ENCODE peak calls at places on chromosomes 2 and 18, in six cellular contexts. V, O, F, L, G and N are unnamed samples.

GRCh38 chr18:42114310-42114943 is 159.4 kb downstream of the PIK3C3 start:
- DNase-seq in L (peak), G (peak), F (peak), O (peak), V (peak), N (peak)

GRCh38 chr2:80074321-80074720 is 230.2 kb downstream of the LRRTM1 start:
- DNase-seq in F (no peak), G (no peak), O (no peak), L (no peak), V (no peak), N (no peak)

GRCh38 chr2:229715895-229716507 is 1.6 kb upstream of the DNER start:
- DNase-seq in O (peak), F (peak), V (peak), G (peak), L (no peak), N (peak)

GRCh38 chr2:28408764-28409599 is 16.3 kb downstream of the FOSL2 start:
- DNase-seq in F (peak), L (peak), O (no peak), V (no peak), G (no peak), N (no peak)

GRCh38 chr18:11980555-11981382 is 538 bp upstream of the IMPA2 start:
- DNase-seq in O (peak), G (peak), V (peak), L (peak), F (peak), N (peak)

GRCh38 chr2:174574657-174575056 is 22.9 kb downstream of the WIPF1 start:
- DNase-seq in L (no peak), G (no peak), F (no peak), O (no peak), V (no peak), N (no peak)

GRCh38 chr2:62822549-62822948 is 117.0 kb downstream of the EHBP1 start:
- DNase-seq in F (no peak), O (no peak), L (no peak), G (no peak), V (no peak), N (no peak)

GRCh38 chr2:24881158-24881557 is 38.9 kb downstream of the ADCY3 start:
- DNase-seq in V (no peak), G (no peak), L (no peak), F (no peak), O (no peak), N (no peak)

GRCh38 chr2:70949086-70949485 is 13.4 kb downstream of the ATP6V1B1 start:
- DNase-seq in G (no peak), O (no peak), F (no peak), L (no peak), V (no peak), N (no peak)

GRCh38 chr2:206918258-206918657 is 21.1 kb upstream of the CPO start:
- DNase-seq in V (no peak), O (no peak), F (no peak), G (no peak), L (no peak), N (peak)

GRCh38 chr2:176193048-176193447 is 4.6 kb downstream of the HOXD1 start:
- DNase-seq in G (no peak), F (no peak), O (no peak), L (no peak), V (no peak), N (no peak)

GRCh38 chr2:197707316-197708213 is 2.4 kb downstream of the MARS2 start:
- DNase-seq in O (no peak), F (peak), V (peak), G (no peak), L (peak), N (peak)

DNA sequence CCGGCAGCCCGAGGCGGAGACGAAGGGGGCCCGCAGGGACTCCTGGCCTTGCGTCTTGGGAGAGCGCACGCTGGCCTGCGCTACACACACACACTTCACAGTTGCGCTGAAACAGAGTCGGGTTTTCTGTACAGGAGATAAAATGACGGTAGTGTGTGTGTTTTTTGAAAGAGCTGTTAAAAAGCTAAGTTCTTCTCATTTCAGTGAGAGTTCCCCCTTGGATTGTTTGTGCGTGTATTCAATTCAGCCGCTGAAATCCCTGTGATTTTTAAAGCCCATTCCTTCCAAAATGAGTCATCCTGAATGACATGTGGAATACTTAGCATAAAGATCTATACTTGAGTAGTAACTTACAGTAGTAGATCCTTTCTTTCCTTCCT is 18.3 kb upstream of the SOX11 start:
- DNase-seq in L (peak), G (no peak), O (no peak), V (no peak), F (no peak), N (no peak)
- H2AFZ ChIP-seq in L (no peak), G (no peak), O (no peak), V (peak), F (no peak), N (peak)

GRCh38 chr2:157193461-157193860 is 64.0 kb upstream of the GALNT5 start:
- DNase-seq in F (no peak), L (no peak), G (no peak), V (no peak), O (no peak), N (no peak)
- H2AFZ ChIP-seq in F (peak), L (peak), G (no peak), V (peak), O (peak), N (no peak)

GRCh38 chr2:20567159-20567925 is 83.6 kb downstream of the HS1BP3 start:
- DNase-seq in O (no peak), L (no peak), V (no peak), F (no peak), G (peak), N (peak)

GRCh38 chr2:20563833-20564232 is 87.1 kb downstream of the HS1BP3 start:
- DNase-seq in L (peak), V (no peak), G (no peak), F (no peak), O (no peak), N (no peak)

GRCh38 chr2:20563251-20563650 is 87.6 kb downstream of the HS1BP3 start:
- DNase-seq in O (no peak), L (no peak), F (no peak), V (no peak), G (no peak), N (no peak)

GRCh38 chr2:20565623-20566236 is 85.2 kb downstream of the HS1BP3 start:
- DNase-seq in F (no peak), V (no peak), O (no peak), L (no peak), G (no peak), N (peak)

DNA sequence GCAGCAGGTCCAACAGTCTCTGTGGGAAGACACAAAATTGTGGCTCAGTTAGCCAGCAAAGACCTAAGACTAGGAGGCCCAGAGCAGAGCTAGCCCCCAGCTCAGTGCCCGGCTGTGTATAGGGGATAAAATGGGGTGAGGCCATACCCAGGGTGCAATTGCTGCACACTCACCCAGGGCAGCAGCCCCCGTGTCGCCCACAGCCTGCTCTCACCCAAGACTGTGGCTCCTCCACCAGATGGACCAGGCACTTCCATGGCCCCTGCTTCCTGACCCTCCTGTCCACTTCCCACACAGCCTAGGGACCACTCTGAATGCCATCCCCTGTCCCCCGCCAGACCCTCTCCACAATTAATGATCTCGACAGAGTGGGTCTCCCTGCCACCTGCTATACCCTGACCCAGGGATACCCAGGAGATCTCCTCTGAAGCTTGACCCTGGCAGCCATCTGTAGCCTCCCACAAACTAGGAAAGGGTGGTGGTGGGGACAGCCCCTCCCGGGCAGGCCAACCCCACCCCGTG is 85.7 kb downstream of the HS1BP3 start:
- DNase-seq in F (no peak), L (no peak), O (no peak), V (no peak), G (no peak), N (no peak)
- H2AFZ ChIP-seq in F (no peak), L (no peak), O (no peak), V (no peak), G (no peak), N (no peak)

GRCh38 chr2:112805542-112805941 is 21.2 kb upstream of the IL1A start:
- DNase-seq in L (no peak), O (no peak), G (no peak), V (no peak), F (no peak), N (no peak)
- H2AFZ ChIP-seq in L (no peak), O (peak), G (no peak), V (no peak), F (no peak), N (no peak)

DNA sequence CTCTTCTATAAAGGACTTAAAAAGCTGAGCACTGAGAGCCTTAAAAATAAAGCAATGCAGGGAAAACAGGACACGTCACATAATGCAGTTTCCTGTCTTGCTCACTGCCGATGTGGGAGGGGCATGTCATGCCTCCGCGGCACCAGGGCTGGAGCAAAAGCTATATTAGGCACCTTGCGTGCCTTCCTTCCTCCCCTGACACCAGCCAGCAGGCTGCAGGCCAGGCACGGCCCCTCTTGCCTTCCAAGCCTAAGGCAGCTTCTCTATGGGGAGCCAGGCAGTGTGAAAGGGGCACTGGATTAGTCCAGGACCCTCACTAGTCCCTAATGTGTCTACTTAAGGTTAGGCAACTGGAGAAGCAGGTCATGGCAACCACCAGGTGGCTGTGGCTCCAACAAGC is 26.3 kb downstream of the MRPL35 start:
- DNase-seq in F (no peak), V (no peak), G (no peak), O (no peak), L (no peak), N (no peak)
- H2AFZ ChIP-seq in F (no peak), V (no peak), G (no peak), O (peak), L (no peak), N (no peak)

DNA sequence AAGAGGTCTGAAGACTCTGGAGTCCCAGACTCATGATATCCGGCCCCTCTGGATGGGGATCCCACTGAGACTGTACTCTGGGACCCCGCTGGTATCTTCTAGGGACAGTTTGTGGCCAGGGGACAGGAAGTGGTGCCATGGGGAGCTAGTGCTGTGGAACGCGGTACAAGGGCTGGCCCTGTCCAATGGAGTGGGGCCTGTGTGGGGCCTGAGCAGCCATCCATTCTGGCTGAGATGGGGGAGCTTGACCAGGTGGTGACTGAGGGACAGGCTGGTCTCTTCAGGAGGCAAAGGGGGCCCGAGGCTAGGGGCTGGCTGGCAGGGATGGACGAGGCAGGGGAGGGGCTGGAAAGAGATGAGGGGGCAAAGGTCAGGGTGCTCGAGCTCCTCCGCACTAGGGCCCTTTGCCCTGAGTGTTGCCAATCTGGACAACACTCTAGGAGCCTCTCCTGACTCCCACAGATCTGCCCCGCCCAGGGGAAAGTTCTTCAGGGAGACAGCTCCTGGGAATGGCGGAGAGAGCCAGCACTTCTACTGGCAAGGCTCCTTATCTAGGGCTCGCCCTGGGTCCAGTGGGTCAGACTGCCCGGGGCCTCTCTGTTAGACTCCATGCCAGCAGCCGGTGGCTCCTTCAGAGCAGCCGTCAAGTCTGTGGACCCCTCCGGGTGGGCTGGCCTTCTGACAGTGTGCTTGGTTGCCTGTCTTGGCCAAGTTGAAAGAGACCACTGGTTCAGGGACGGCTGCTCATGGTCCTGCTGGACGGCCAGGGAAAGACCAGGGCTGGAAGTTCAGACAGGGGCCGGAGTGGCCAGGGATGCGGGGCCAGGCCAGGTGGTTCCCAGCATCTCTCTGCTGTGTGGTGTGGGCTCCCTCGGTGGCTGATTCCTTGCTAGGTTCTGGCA is 12.3 kb downstream of the MALL start:
- DNase-seq in F (no peak), O (no peak), V (no peak), L (no peak), G (no peak), N (no peak)
- H2AFZ ChIP-seq in F (no peak), O (no peak), V (no peak), L (no peak), G (no peak), N (no peak)

GRCh38 chr2:215554689-215555088 is 118.8 kb upstream of the FN1 start:
- DNase-seq in V (no peak), G (no peak), O (no peak), L (no peak), F (no peak), N (no peak)

GRCh38 chr2:215556979-215557378 is 121.1 kb upstream of the FN1 start:
- DNase-seq in F (no peak), O (no peak), L (peak), V (no peak), G (no peak), N (no peak)

GRCh38 chr2:215550331-215550730 is 114.5 kb upstream of the FN1 start:
- DNase-seq in F (no peak), G (no peak), O (no peak), L (no peak), V (no peak), N (no peak)

GRCh38 chr2:215552144-215552580 is 116.3 kb upstream of the FN1 start:
- DNase-seq in G (no peak), L (no peak), F (no peak), V (no peak), O (no peak), N (no peak)

DNA sequence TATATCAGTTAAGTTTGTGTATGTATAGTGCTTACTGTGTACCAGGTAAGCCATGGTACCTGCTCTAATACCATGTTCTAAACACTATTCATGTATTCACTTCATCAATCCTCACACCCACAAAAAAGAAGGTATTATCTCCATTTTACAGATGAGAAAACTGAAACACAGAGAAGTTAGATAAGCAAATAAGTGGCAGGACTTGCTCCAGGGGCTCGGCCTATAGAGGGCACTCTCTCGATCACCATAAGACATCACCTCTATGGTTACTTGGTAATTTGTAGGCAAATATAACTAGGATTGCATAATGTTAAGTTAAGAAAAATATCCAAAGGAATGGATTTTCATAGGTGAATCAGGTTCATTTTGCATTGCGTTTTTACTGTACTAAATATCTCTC is 118.1 kb upstream of the FN1 start:
- DNase-seq in F (peak), G (no peak), V (no peak), L (no peak), O (peak), N (no peak)
- H2AFZ ChIP-seq in F (no peak), G (no peak), V (no peak), L (no peak), O (no peak), N (no peak)

DNA sequence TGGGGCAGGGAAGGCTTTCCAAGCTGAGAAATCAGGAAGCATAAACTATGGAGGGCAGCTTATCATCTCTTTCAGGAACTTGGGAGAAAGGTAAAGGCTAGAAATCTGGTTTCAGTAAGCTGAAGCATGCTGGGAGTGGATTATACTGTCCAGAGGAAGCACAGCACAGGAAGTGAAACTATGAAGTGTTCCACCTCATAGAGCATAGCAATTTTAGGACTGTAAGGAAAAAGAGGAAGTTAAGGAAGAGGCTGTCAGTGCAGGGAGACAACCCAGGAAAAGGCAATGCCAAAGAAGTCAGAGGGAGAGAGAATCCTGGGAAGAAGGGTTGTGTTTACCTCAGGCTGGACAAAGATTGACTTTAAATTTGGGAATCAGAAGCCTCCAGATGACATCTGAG is 51.9 kb downstream of the EFEMP1 start:
- DNase-seq in V (no peak), O (no peak), L (no peak), F (no peak), G (no peak), N (no peak)
- H2AFZ ChIP-seq in V (no peak), O (no peak), L (no peak), F (no peak), G (no peak), N (no peak)

GRCh38 chr2:146913476-146913875 is 931.4 kb upstream of the ACVR2A start:
- DNase-seq in V (no peak), F (no peak), G (no peak), O (no peak), L (no peak), N (no peak)

GRCh38 chr2:146912536-146912935 is 932.3 kb upstream of the ACVR2A start:
- DNase-seq in O (no peak), V (no peak), F (no peak), L (no peak), G (no peak), N (no peak)

GRCh38 chr2:146917430-146918037 is 927.3 kb upstream of the ACVR2A start:
- DNase-seq in V (no peak), F (no peak), O (no peak), G (no peak), L (peak), N (no peak)

GRCh38 chr2:146918280-146918679 is 926.5 kb upstream of the ACVR2A start:
- DNase-seq in L (no peak), F (no peak), V (no peak), O (no peak), G (no peak), N (no peak)

DNA sequence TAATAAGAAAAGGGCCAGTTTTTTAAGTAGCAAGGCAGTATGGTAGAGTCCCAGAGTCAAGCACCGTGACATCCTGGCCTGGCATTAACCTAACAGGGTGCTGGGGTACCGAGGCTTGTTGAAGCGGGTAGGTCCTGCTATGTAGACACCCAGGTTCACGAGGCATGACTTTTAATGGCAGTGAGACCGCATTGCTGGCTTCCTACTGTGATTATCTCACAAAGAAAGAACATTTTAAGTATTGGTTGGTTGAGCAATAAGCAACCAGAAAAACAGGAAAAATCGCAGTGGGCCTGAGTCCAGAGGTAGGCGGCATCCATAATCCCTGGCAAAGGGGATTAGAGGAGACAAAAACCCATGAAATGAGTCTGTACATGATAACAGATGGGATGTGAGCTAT is 927.9 kb upstream of the ACVR2A start:
- DNase-seq in F (no peak), L (no peak), O (no peak), V (no peak), G (no peak), N (peak)
- H2AFZ ChIP-seq in F (no peak), L (no peak), O (no peak), V (peak), G (no peak), N (no peak)

GRCh38 chr2:189854956-189855355 is 70.7 kb downstream of the PMS1 start:
- DNase-seq in G (no peak), F (no peak), L (peak), O (no peak), V (no peak), N (no peak)
- H2AFZ ChIP-seq in G (no peak), F (no peak), L (no peak), O (no peak), V (no peak), N (no peak)